ENCODE peak calls at places on chromosomes 6 and 20, in four cellular contexts. H, E, M and Z are unnamed samples.

GRCh38 chr6:105553174-105553573 is 150.3 kb upstream of the PREP start:
- DNase-seq in H (no peak), E (no peak), M (no peak), Z (no peak)

GRCh38 chr20:57426831-57427230 is 35.6 kb downstream of the RBM38 start:
- DNase-seq in H (no peak), E (no peak), M (no peak), Z (no peak)

GRCh38 chr6:148272084-148272483 is 70.6 kb upstream of the SASH1 start:
- DNase-seq in H (peak), E (no peak), M (peak), Z (no peak)

GRCh38 chr6:139605350-139605749 is 230.9 kb upstream of the CITED2 start:
- DNase-seq in H (peak), E (no peak), M (peak), Z (no peak)

GRCh38 chr20:3687655-3688054 is 5.8 kb upstream of the ADAM33 start:
- DNase-seq in H (no peak), E (no peak), M (peak), Z (no peak)

GRCh38 chr20:4866429-4866828 is 134.9 kb downstream of the SLC23A2 start:
- DNase-seq in H (no peak), E (no peak), M (no peak), Z (no peak)

GRCh38 chr6:168469198-168469943 is 28.4 kb downstream of the SMOC2 start:
- DNase-seq in H (no peak), E (no peak), M (no peak), Z (no peak)

GRCh38 chr20:41170386-41171105 is 33.2 kb downstream of the PLCG1 start:
- DNase-seq in H (no peak), E (no peak), M (no peak), Z (no peak)

GRCh38 chr20:41275181-41275793 is 42.2 kb downstream of the ZHX3 start:
- DNase-seq in H (no peak), E (no peak), M (no peak), Z (no peak)

GRCh38 chr6:106448000-106448426 is 87.5 kb downstream of the CRYBG1 start:
- DNase-seq in H (no peak), E (no peak), M (no peak), Z (no peak)

GRCh38 chr6:166464068-166464410 is 81.3 kb upstream of the MPC1 start:
- DNase-seq in H (no peak), E (no peak), M (no peak), Z (no peak)

GRCh38 chr6:159075506-159076100 is 30.8 kb upstream of the TAGAP start:
- DNase-seq in H (no peak), E (peak), M (no peak), Z (no peak)

GRCh38 chr6:134267917-134268361 is 50.0 kb downstream of the SGK1 start:
- DNase-seq in H (no peak), E (peak), M (no peak), Z (peak)